ENCODE peak calls at places on chromosomes 4 and X, in four cellular contexts. U is CD8-positive, alpha-beta T cell; M is right atrium auricular region; P is AG09309. Q is an unnamed sample.

GRCh38 chr4:93183589-93183988 is 645.0 kb upstream of the ATOH1 start:
- DNase-seq in P (no peak), U (no peak), M (no peak), Q (no peak)

GRCh38 chrX:30308263-30309138 is 689 bp downstream of the NR0B1 start:
- DNase-seq in M (no peak), P (no peak), U (no peak), Q (no peak)

GRCh38 chrX:102651242-102651967 is at the start of gene GPRASP1:
- DNase-seq in P (no peak), M (peak), U (peak), Q (no peak)

GRCh38 chrX:134865730-134866129 is 125.1 kb upstream of the SMIM10 start:
- DNase-seq in U (no peak), P (no peak), M (no peak), Q (no peak)

GRCh38 chr4:99417125-99417524 is 18.0 kb downstream of the ADH7 start:
- DNase-seq in U (no peak), M (no peak), P (no peak), Q (no peak)

GRCh38 chrX:10110984-10111363 is 45.8 kb upstream of the CLCN4 start:
- DNase-seq in P (no peak), U (peak), M (no peak), Q (no peak)

GRCh38 chr4:3803946-3804345 is 37.8 kb downstream of the ADRA2C start:
- DNase-seq in P (no peak), U (no peak), M (no peak), Q (no peak)

GRCh38 chrX:46957299-46957698 is 45.1 kb downstream of the JADE3 start:
- DNase-seq in M (no peak), U (no peak), P (no peak), Q (no peak)

GRCh38 chr4:8038702-8039251 is 99.1 kb upstream of the AFAP1 start:
- DNase-seq in M (no peak), P (no peak), U (no peak), Q (no peak)

GRCh38 chr4:110663738-110664444 is 41.0 kb upstream of the PITX2 start:
- DNase-seq in M (no peak), P (peak), U (no peak), Q (no peak)

GRCh38 chr4:24519649-24520048 is 64.7 kb downstream of the DHX15 start:
- DNase-seq in U (no peak), M (no peak), P (no peak), Q (peak)

GRCh38 chr4:29046166-29046565 is 1674.0 kb upstream of the PCDH7 start:
- DNase-seq in P (no peak), M (no peak), U (no peak), Q (no peak)

GRCh38 chr4:4666187-4666586 is 124.3 kb upstream of the STX18 start:
- DNase-seq in M (no peak), U (no peak), P (no peak), Q (no peak)

GRCh38 chr4:23368081-23368697 is 521.7 kb downstream of the PPARGC1A start:
- DNase-seq in P (no peak), U (no peak), M (no peak), Q (peak)

GRCh38 chrX:78650906-78651437 is 8.2 kb downstream of the RTL3 start:
- DNase-seq in M (no peak), U (no peak), P (peak), Q (no peak)

GRCh38 chr4:19386786-19387185 is 864.9 kb upstream of the SLIT2 start:
- DNase-seq in M (no peak), P (no peak), U (no peak), Q (no peak)

GRCh38 chr4:9952415-9952950 is 68.8 kb downstream of the SLC2A9 start:
- DNase-seq in M (peak), U (no peak), P (no peak), Q (peak)

GRCh38 chr4:173211838-173212237 is 43.2 kb downstream of the GALNT7 start:
- DNase-seq in U (no peak), P (no peak), M (no peak), Q (no peak)

GRCh38 chr4:124768596-124768995 is 56.1 kb upstream of the ANKRD50 start:
- DNase-seq in M (no peak), U (no peak), P (no peak), Q (no peak)

GRCh38 chr4:84279678-84280077 is 219.4 kb downstream of the NKX6-1 start:
- DNase-seq in U (no peak), P (no peak), M (no peak), Q (no peak)

GRCh38 chr4:26028133-26028792 is 114.2 kb downstream of the SMIM20 start:
- DNase-seq in M (no peak), U (no peak), P (no peak), Q (no peak)

GRCh38 chr4:138894688-138895087 is 120.9 kb upstream of the NOCT start:
- DNase-seq in M (no peak), P (no peak), U (no peak), Q (no peak)

GRCh38 chrX:31858915-31859314 is 787.1 kb upstream of the FTHL17 start:
- DNase-seq in U (no peak), P (no peak), M (no peak), Q (no peak)

GRCh38 chr4:143667461-143667860 is 33.0 kb downstream of the FREM3 start:
- DNase-seq in P (no peak), U (no peak), M (peak), Q (no peak)

GRCh38 chr4:76712564-76712963 is 185.4 kb downstream of the SOWAHB start:
- DNase-seq in P (no peak), U (no peak), M (no peak), Q (no peak)

Q was measured in HepG2.